ENCODE peak calls at places on chromosomes 4 and X, in seven cellular contexts. H, R, I, W, L, F and B are unnamed samples.

GRCh38 chrX:85493821-85494220 is 114.4 kb upstream of the POF1B start:
- DNase-seq in F (no peak), R (no peak), L (no peak), I (no peak), W (no peak), H (no peak), B (no peak)

GRCh38 chr4:88720749-88721428 is 23.3 kb upstream of the NAP1L5 start:
- DNase-seq in L (no peak), W (no peak), I (no peak), F (no peak), H (no peak), R (no peak), B (no peak)

GRCh38 chr4:56680266-56680665 is 830 bp downstream of the HOPX start:
- DNase-seq in L (no peak), R (no peak), W (no peak), F (no peak), H (no peak), I (no peak), B (peak; percentile 46)

GRCh38 chr4:98945297-98945850 is 16.4 kb upstream of the EIF4E start:
- DNase-seq in W (no peak), F (no peak), R (no peak), H (no peak), L (no peak), I (no peak), B (no peak)

GRCh38 chr4:144709159-144709558 is 63.2 kb downstream of the HHIP start:
- DNase-seq in W (no peak), F (no peak), H (peak; percentile 13), I (no peak), R (no peak), L (no peak), B (no peak)

GRCh38 chrX:69507500-69507789 is 3.3 kb downstream of the NALF2 start:
- DNase-seq in L (no peak), I (no peak), H (no peak), W (no peak), R (no peak), F (no peak), B (no peak)

GRCh38 chr4:77473509-77473908 is 132.1 kb upstream of the CXCL13 start:
- DNase-seq in F (peak; percentile 32), R (no peak), I (no peak), W (no peak), L (no peak), H (peak; percentile 79), B (no peak)

GRCh38 chr4:77336411-77337142 is 179.6 kb downstream of the CCNG2 start:
- DNase-seq in L (no peak), R (no peak), H (no peak), F (no peak), I (no peak), W (no peak), B (no peak)

GRCh38 chr4:4995866-4996265 is 23.4 kb downstream of the CYTL1 start:
- DNase-seq in F (no peak), R (no peak), W (no peak), I (no peak), H (no peak), L (no peak), B (no peak)

GRCh38 chrX:118751950-118752783 is 24.8 kb downstream of the IL13RA1 start:
- DNase-seq in H (no peak), W (no peak), F (no peak), I (no peak), R (no peak), L (no peak), B (no peak)

GRCh38 chr4:62269918-62270317 is 1069.8 kb downstream of the ADGRL3 start:
- DNase-seq in I (no peak), W (no peak), F (no peak), R (no peak), H (no peak), L (no peak), B (no peak)

GRCh38 chrX:68659385-68659784 is 11.9 kb downstream of the STARD8 start:
- DNase-seq in F (no peak), W (no peak), H (peak; percentile 36), L (no peak), I (no peak), R (no peak), B (no peak)

DNA sequence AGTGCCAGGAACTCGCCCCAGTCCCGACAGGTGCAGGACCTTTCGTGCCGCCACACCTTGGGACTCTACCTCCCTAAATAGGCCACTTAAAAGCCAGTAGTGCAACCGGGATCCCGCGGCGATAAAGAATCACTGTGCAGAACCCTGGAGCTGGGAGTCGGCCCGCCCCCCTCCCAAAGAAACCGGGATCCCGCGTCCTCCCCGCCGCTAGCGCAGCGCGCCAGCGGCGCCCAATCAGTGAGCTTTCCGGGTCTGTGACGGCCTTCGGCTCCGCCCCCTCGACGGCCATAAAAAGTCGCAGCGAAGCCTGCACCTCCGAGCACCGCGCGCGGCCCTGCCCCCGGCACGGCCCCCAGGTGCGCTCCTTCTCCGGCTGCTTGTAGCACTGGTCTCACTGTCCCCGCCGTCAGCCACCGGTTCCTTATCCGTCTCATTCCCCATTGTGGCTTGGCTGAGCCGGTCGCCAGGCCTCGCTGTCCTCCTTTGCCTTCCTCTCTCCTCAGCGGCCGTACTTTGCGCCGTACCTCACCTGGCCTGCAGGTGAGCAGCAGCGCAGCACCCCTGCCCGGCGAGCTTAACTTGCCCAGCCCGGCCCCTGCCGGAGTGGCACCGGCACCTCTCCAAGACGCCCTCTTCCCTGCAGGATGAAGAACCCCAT is at the start of gene LRAT:
- DNase-seq in H (peak; percentile 94), F (peak; percentile 15), I (no peak), R (peak; percentile 64), L (peak; percentile 59), W (peak; percentile 75), B (peak; percentile 91)
- TF ChIP-seq POLR2AphosphoS5 in H (peak; percentile 99), F (no peak), I (no peak), R (no peak), L (peak; percentile 35), W (no peak), B (no peak)

GRCh38 chrX:119853449-119853848 is 686 bp upstream of the UPF3B start:
- DNase-seq in W (no peak), F (peak; percentile 23), R (no peak), I (no peak), H (peak; percentile 11), L (no peak), B (no peak)
- H3K4me3 ChIP-seq in W (no peak overlapping the region), F (peak overlapping the region; percentile 70), R (peak overlapping the region; percentile 65), I (peak overlapping the region; percentile 65), H (peak overlapping the region; percentile 51), L (peak overlapping the region; percentile 50), B (no peak overlapping the region)

GRCh38 chrX:129981752-129982299 is 609 bp upstream of the BCORL1 start:
- DNase-seq in H (no peak), W (no peak), R (no peak), F (no peak), L (no peak), I (no peak), B (no peak)

GRCh38 chrX:129980043-129980442 is 2.4 kb upstream of the BCORL1 start:
- DNase-seq in L (no peak), W (peak; percentile 87), I (no peak), F (no peak), R (no peak), H (no peak), B (peak; percentile 52)

GRCh38 chrX:129981207-129981553 is 1.3 kb upstream of the BCORL1 start:
- DNase-seq in L (no peak), F (no peak), I (no peak), H (no peak), W (no peak), R (no peak), B (no peak)

GRCh38 chrX:129979207-129979920 is 3.1 kb upstream of the BCORL1 start:
- DNase-seq in F (no peak), I (no peak), H (no peak), L (no peak), W (peak; percentile 78), R (no peak), B (no peak)

DNA sequence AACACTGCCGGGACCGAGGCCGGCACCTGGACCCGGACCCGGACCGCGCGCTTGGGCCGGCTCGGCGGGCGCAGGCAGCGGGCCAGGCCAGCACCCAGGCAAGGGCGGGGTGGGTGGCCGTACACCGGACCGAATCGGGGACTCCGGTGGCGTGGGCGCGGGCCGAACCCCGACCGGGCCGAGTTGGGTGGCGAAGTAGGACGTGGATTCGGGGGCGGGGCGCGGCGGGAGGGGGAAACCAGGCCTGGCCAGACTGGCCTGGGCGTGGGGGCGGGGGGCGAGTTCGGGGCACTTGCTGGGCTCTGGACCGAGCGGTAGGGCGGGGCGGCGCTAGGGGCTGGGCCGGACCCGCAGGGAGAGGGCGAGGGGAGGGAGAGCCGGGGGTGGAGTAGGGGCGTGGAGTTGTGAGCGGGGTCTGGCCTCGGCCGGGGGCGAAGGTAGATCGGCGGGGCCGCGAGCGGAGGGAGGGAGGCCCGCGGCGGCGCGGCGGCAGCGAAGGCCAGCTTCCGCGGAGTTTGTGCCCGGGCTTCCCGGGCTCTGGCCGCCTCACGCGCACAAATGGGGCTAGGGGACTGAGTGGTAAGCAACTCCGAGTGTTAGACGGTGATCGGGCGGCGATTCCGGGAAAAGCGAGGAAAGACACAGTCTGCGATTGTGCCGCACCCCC is 1.8 kb upstream of the BCORL1 start:
- DNase-seq in H (peak; percentile 58), R (no peak), I (no peak), L (no peak), W (peak; percentile 85), F (no peak), B (peak; percentile 91)
- TF ChIP-seq POLR2AphosphoS5 in H (no peak), R (no peak), I (no peak), L (no peak), W (peak; percentile 66), F (no peak), B (peak; percentile 67)

GRCh38 chr4:41625531-41625930 is 87.6 kb downstream of the LIMCH1 start:
- DNase-seq in W (no peak), L (no peak), F (no peak), R (no peak), H (no peak), I (no peak), B (no peak)

GRCh38 chr4:41622816-41623215 is 84.9 kb downstream of the LIMCH1 start:
- DNase-seq in H (peak; percentile 44), R (no peak), L (no peak), F (no peak), W (no peak), I (no peak), B (no peak)

GRCh38 chr4:41624765-41625164 is 86.8 kb downstream of the LIMCH1 start:
- DNase-seq in F (no peak), W (no peak), H (no peak), L (no peak), I (no peak), R (no peak), B (no peak)

GRCh38 chr4:41619161-41619560 is 81.2 kb downstream of the LIMCH1 start:
- DNase-seq in L (no peak), R (no peak), W (no peak), F (no peak), H (peak; percentile 81), I (no peak), B (no peak)

GRCh38 chr4:41620594-41621256 is 82.8 kb downstream of the LIMCH1 start:
- DNase-seq in L (no peak), I (no peak), W (no peak), H (peak; percentile 44), R (no peak), F (no peak), B (peak; percentile 27)
- H3K4me3 ChIP-seq in L (no peak overlapping the region), I (no peak overlapping the region), W (no peak overlapping the region), H (peak overlapping the region; percentile 7), R (no peak overlapping the region), F (no peak overlapping the region), B (no peak overlapping the region)

DNA sequence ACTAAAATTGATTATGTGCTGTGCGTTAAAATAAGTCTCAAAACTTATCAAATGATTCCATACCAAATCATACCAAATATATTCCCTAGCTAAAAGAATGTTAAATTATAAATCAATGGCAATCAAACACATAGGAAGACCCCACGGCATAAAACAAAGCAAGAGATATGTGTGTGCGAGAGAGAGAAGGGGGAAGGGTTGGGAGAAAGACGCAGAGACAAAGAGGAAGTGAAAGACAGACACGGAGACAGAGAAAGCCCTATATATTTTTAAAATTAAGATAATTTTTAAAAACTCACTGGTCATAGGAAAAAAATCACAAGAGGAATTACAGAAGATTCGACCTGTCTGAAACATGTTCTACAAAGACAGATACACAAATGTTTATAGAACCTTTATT is 371.4 kb downstream of the NLGN4X start:
- DNase-seq in L (no peak), I (no peak), W (no peak), H (no peak), R (no peak), F (no peak), B (no peak)
- TF ChIP-seq POLR2AphosphoS5 in L (no peak), I (no peak), W (no peak), H (no peak), R (no peak), F (no peak), B (no peak)